ENCODE peak calls at places on chromosomes 4 and X, in six cellular contexts. T is CD4-positive, alpha-beta memory T cell; F is stomach; O is body of pancreas; R is lung; H is prostate gland. D is an unnamed sample. For H3K4me1, the result is how much of the 10 kb centered on the place peaks cover.

GRCh38 chrX:10414872-10415703 is 205.3 kb downstream of the MID1 start:
- DNase-seq in T (no peak), F (no peak), O (no peak), R (no peak), H (no peak), D (no peak)

GRCh38 chr4:7941111-7942018 is 1.7 kb upstream of the AFAP1 start:
- DNase-seq in T (no peak), F (no peak), O (no peak), R (no peak), H (peak), D (no peak)

GRCh38 chr4:157514711-157515110 is 294.2 kb downstream of the GRIA2 start:
- DNase-seq in T (no peak), F (no peak), O (no peak), R (no peak), H (no peak), D (no peak)

GRCh38 chr4:95510877-95511276 is 37.9 kb downstream of the UNC5C start:
- DNase-seq in T (no peak), F (no peak), O (no peak), R (no peak), H (no peak), D (no peak)

GRCh38 chrX:112832481-112833095 is 8.0 kb downstream of the AMOT start:
- DNase-seq in T (no peak), F (peak), O (peak), R (peak), H (peak), D (no peak)

GRCh38 chr4:169627307-169627706 is 6.9 kb downstream of the CLCN3 start:
- DNase-seq in T (no peak), F (no peak), O (peak), R (no peak), H (no peak), D (no peak)

GRCh38 chrX:1477801-1478458 is 25.2 kb upstream of the ASMTL start:
- DNase-seq in T (peak), F (no peak), O (no peak), R (no peak), H (no peak), D (peak)

GRCh38 chr4:102514298-102514964 is 13.3 kb downstream of the NFKB1 start:
- DNase-seq in T (no peak), F (no peak), O (no peak), R (no peak), H (no peak), D (no peak)

GRCh38 chr4:175776217-175776616 is 35.8 kb downstream of the GPM6A start:
- DNase-seq in T (no peak), F (no peak), O (no peak), R (no peak), H (no peak), D (no peak)

GRCh38 chrX:43744284-43744683 is 88.2 kb downstream of the MAOA start:
- DNase-seq in T (no peak), F (no peak), O (no peak), R (no peak), H (no peak), D (no peak)

GRCh38 chrX:43745938-43746721 is 90.0 kb downstream of the MAOA start:
- DNase-seq in T (no peak), F (no peak), O (no peak), R (no peak), H (no peak), D (no peak)

GRCh38 chrX:43743100-43743822 is 87.2 kb downstream of the MAOA start:
- DNase-seq in T (no peak), F (no peak), O (no peak), R (no peak), H (no peak), D (no peak)

GRCh38 chrX:43741843-43742573 is 85.9 kb downstream of the MAOA start:
- DNase-seq in T (no peak), F (no peak), O (no peak), R (no peak), H (no peak), D (peak)
- H3K27ac ChIP-seq in T (no peak), F (no peak), O (no peak), R (no peak), H (no peak), D (no peak)

DNA sequence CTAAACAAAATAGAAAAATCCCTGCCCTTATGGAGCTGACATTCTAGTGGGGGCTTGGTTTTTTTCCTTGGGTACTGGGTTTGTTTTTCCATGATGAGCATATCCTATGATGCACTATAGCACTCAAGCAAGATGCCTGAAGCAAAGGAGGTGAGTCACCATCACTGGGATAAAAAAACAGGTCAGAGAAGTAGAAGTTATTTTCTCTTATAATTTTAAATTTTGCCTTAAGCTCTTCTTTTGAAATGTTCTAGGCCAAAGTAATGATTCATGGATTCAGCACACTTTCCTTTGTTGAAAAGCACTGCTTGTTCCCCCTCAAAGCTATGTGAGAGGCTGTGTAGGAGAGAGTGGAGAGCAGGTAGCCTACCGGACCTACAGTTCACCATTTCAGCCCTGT is 15.2 kb upstream of the CXCL2 start:
- DNase-seq in T (no peak), F (no peak), O (no peak), R (no peak), H (no peak), D (no peak)
- H3K4me1 ChIP-seq in T (under half), F (under half), O (under half), R (under half), H (under half), D (under half)

DNA sequence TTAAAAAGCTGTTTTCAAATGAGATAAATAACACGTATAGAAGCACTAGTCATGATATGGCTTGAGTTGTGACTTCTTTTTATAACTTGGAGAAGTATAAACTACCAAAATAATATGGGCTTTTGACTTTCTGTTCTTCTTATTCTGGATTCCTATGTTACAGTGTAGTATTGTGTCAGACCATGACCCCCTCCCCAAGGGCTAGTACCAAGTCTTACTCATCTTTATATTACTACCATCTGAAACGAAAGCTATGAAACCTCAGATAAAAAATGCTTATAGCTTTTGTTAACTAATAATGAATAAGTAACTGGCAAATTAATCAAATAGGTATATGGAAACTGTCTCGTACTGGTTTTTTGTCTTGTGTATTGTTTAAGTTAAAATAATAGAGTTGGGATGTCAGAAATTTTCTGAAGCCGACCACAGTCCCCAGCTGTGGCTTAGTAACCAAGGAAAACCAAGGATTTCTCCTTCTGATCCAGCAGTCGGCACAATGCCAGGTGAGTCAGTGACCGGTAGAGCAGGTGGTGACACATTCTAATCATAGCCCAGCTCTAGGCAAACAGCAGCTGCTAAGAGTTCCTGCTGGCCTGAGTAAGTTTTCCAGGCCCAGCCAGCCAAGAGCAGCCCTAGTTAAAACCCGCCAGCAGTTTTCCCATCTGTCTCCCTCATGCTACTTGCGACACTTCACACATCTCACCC is 163.3 kb upstream of the PRDX4 start:
- DNase-seq in T (no peak), F (peak), O (peak), R (peak), H (peak), D (peak)
- H3K27ac ChIP-seq in T (no peak), F (peak), O (peak), R (no peak), H (peak), D (no peak)

GRCh38 chr4:94468093-94468492 is 16.4 kb downstream of the PDLIM5 start:
- DNase-seq in T (no peak), F (no peak), O (no peak), R (no peak), H (no peak), D (no peak)
- H3K4me1 ChIP-seq in T (under half), F (half or more), O (half or more), R (under half), H (under half), D (under half)

GRCh38 chr4:1851575-1852415 is 4.2 kb downstream of the LETM1 start:
- DNase-seq in T (no peak), F (peak), O (peak), R (no peak), H (no peak), D (peak)

GRCh38 chr4:1854752-1855151 is 1.2 kb downstream of the LETM1 start:
- DNase-seq in T (no peak), F (no peak), O (no peak), R (no peak), H (no peak), D (no peak)

GRCh38 chr4:1850276-1850675 is 5.7 kb downstream of the LETM1 start:
- DNase-seq in T (no peak), F (no peak), O (no peak), R (no peak), H (no peak), D (no peak)

GRCh38 chr4:1852904-1853623 is 2.9 kb downstream of the LETM1 start:
- DNase-seq in T (no peak), F (peak), O (no peak), R (no peak), H (no peak), D (no peak)

GRCh38 chr4:1851160-1851559 is 4.8 kb downstream of the LETM1 start:
- DNase-seq in T (no peak), F (no peak), O (no peak), R (no peak), H (no peak), D (peak)
- H3K27ac ChIP-seq in T (no peak), F (no peak), O (no peak), R (peak), H (no peak), D (peak)

DNA sequence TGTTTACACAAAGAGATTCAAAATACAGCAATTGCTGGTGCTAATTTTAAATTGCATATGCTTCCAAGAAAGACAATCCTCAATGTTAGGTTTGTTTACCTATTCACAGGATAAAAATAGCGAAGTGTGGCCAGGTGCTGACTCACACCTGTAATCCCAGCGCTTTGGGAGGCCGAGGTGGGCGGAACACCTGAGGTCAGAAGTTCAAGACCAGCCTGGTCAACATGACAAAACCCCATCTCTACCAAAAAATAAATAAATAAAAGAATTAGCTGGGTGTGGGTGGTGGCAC is 77.7 kb downstream of the OPHN1 start:
- DNase-seq in T (no peak), F (peak), O (peak), R (no peak), H (no peak), D (no peak)
- H3K4me1 ChIP-seq in T (under half), F (under half), O (under half), R (under half), H (under half), D (under half)

DNA sequence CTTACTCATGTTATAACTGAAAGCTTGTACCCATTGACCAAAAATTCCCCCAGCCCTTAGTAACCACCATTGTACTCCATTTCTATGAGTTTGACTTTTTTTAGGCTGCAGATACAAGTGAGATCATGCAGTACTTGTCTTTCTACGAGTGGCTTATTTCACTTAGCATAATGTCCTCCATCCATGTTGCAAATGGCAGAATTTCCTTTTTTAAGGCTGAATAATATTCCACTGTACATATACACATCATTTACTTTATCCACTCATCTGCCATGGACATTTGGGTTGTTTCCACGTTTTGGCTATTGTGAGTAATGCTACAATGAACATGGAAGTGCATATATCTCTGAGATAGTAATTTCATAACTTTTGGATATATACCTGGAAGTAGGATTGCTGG is 10.4 kb downstream of the RBM3 start:
- DNase-seq in T (no peak), F (no peak), O (no peak), R (no peak), H (no peak), D (no peak)
- H3K27ac ChIP-seq in T (no peak), F (no peak), O (no peak), R (no peak), H (no peak), D (no peak)

GRCh38 chr4:182206916-182207315 is 36.3 kb upstream of the TENM3 start:
- DNase-seq in T (no peak), F (no peak), O (no peak), R (no peak), H (no peak), D (no peak)

GRCh38 chr4:182205293-182205692 is 37.9 kb upstream of the TENM3 start:
- DNase-seq in T (no peak), F (no peak), O (no peak), R (no peak), H (no peak), D (no peak)

GRCh38 chr4:182204042-182204441 is 39.2 kb upstream of the TENM3 start:
- DNase-seq in T (no peak), F (no peak), O (no peak), R (no peak), H (no peak), D (no peak)

GRCh38 chr4:182207806-182208483 is 35.3 kb upstream of the TENM3 start:
- DNase-seq in T (no peak), F (no peak), O (no peak), R (no peak), H (no peak), D (no peak)

GRCh38 chr4:182206266-182206665 is 36.9 kb upstream of the TENM3 start:
- DNase-seq in T (no peak), F (no peak), O (no peak), R (no peak), H (no peak), D (no peak)
- H3K4me1 ChIP-seq in T (under half), F (under half), O (under half), R (under half), H (under half), D (under half)

DNA sequence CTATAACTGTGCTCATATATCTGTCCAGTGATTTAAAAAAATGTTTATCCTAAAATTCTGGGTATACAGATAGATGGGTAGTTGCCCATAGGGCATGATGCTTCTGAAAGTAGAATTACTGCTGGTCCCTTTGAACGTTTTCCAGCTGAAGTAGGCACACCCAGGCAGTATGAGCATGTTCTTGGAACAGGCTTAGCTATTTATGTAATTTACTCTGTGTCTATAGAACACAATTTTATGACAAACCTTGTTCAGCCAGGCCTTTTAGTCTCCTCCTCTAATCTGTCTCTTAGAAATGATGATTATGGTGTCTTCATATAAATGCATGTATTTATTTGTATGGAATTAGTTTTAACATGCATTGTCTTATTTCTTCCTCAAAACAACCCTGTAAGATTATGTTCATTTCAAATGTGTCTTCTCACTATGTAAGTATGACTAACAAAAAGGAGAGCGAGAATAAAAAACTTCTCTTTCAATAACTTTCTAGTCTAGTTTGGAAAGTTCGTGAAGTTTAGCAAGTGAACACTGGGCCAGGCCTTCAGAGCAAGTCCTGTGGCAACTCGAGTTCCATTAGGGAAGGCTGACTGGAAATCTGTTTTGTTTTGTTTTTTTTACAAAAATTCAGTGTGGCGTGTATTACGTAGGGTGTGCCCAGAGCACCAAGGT is 142.0 kb downstream of the AFF1 start:
- DNase-seq in T (no peak), F (no peak), O (no peak), R (no peak), H (peak), D (no peak)
- H3K27ac ChIP-seq in T (no peak), F (no peak), O (no peak), R (no peak), H (no peak), D (no peak)